ENCODE peak calls at places on chromosomes 5 and 9, in ten cellular contexts. One of them, this sample, is unnamed.

GRCh38 chr9:101366038-101366756 is 18.6 kb downstream of the BAAT start:
- DNase-seq in mucosa of descending colon: no peak
- DNase-seq in fibroblast of pulmonary artery: peak
- DNase-seq in pancreas: no peak
- DNase-seq in psoas muscle: no peak
- DNase-seq in brain microvascular endothelial cell: no peak
- DNase-seq in IMR-90: no peak
- DNase-seq in HCT116: no peak
- DNase-seq in astrocyte: peak
- DNase-seq in heart left ventricle: no peak
- DNase-seq in this sample: no peak

GRCh38 chr9:111833941-111834340 is 39.2 kb upstream of the SHOC1 start:
- DNase-seq in pancreas: no peak
- DNase-seq in psoas muscle: no peak
- DNase-seq in heart left ventricle: no peak
- DNase-seq in mucosa of descending colon: no peak
- DNase-seq in fibroblast of pulmonary artery: peak
- DNase-seq in IMR-90: peak
- DNase-seq in astrocyte: peak
- DNase-seq in brain microvascular endothelial cell: peak
- DNase-seq in HCT116: no peak
- DNase-seq in this sample: peak

GRCh38 chr9:69758001-69758730 is 1.6 kb downstream of the PTAR1 start:
- DNase-seq in pancreas: no peak
- DNase-seq in heart left ventricle: no peak
- DNase-seq in fibroblast of pulmonary artery: peak
- DNase-seq in psoas muscle: no peak
- DNase-seq in mucosa of descending colon: no peak
- DNase-seq in brain microvascular endothelial cell: no peak
- DNase-seq in HCT116: no peak
- DNase-seq in IMR-90: peak
- DNase-seq in astrocyte: peak
- DNase-seq in this sample: peak

GRCh38 chr5:114113604-114114003 is 248.3 kb upstream of the KCNN2 start:
- DNase-seq in IMR-90: no peak
- DNase-seq in fibroblast of pulmonary artery: no peak
- DNase-seq in HCT116: no peak
- DNase-seq in astrocyte: no peak
- DNase-seq in pancreas: no peak
- DNase-seq in psoas muscle: no peak
- DNase-seq in heart left ventricle: no peak
- DNase-seq in brain microvascular endothelial cell: no peak
- DNase-seq in mucosa of descending colon: no peak
- DNase-seq in this sample: no peak

GRCh38 chr9:7802666-7803065 is 3.1 kb upstream of the DMAC1 start:
- DNase-seq in brain microvascular endothelial cell: no peak
- DNase-seq in pancreas: no peak
- DNase-seq in heart left ventricle: no peak
- DNase-seq in HCT116: no peak
- DNase-seq in IMR-90: peak
- DNase-seq in psoas muscle: no peak
- DNase-seq in astrocyte: peak
- DNase-seq in mucosa of descending colon: no peak
- DNase-seq in fibroblast of pulmonary artery: peak
- DNase-seq in this sample: peak

GRCh38 chr9:92911496-92912475 is 33.9 kb upstream of the ZNF484 start:
- DNase-seq in HCT116: no peak
- DNase-seq in astrocyte: no peak
- DNase-seq in pancreas: no peak
- DNase-seq in fibroblast of pulmonary artery: no peak
- DNase-seq in IMR-90: peak
- DNase-seq in heart left ventricle: no peak
- DNase-seq in mucosa of descending colon: peak
- DNase-seq in brain microvascular endothelial cell: no peak
- DNase-seq in psoas muscle: no peak
- DNase-seq in this sample: peak

GRCh38 chr5:172395483-172395882 is 58.8 kb downstream of the SH3PXD2B start:
- DNase-seq in HCT116: no peak
- DNase-seq in IMR-90: peak
- DNase-seq in astrocyte: no peak
- DNase-seq in mucosa of descending colon: no peak
- DNase-seq in heart left ventricle: no peak
- DNase-seq in brain microvascular endothelial cell: peak
- DNase-seq in fibroblast of pulmonary artery: no peak
- DNase-seq in pancreas: no peak
- DNase-seq in psoas muscle: no peak
- DNase-seq in this sample: no peak

GRCh38 chr5:138241688-138242547 is 28.8 kb upstream of the CDC23 start:
- DNase-seq in heart left ventricle: peak
- DNase-seq in psoas muscle: peak
- DNase-seq in brain microvascular endothelial cell: no peak
- DNase-seq in IMR-90: no peak
- DNase-seq in pancreas: peak
- DNase-seq in mucosa of descending colon: peak
- DNase-seq in astrocyte: peak
- DNase-seq in HCT116: no peak
- DNase-seq in fibroblast of pulmonary artery: peak
- DNase-seq in this sample: no peak

GRCh38 chr9:127417130-127418036 is 6.8 kb upstream of the ZNF79 start:
- DNase-seq in IMR-90: peak
- DNase-seq in psoas muscle: no peak
- DNase-seq in mucosa of descending colon: no peak
- DNase-seq in brain microvascular endothelial cell: no peak
- DNase-seq in HCT116: no peak
- DNase-seq in heart left ventricle: no peak
- DNase-seq in pancreas: no peak
- DNase-seq in fibroblast of pulmonary artery: peak
- DNase-seq in astrocyte: no peak
- DNase-seq in this sample: peak

GRCh38 chr5:34674226-34674625 is 18.1 kb downstream of the RAI14 start:
- DNase-seq in HCT116: no peak
- DNase-seq in heart left ventricle: no peak
- DNase-seq in astrocyte: peak
- DNase-seq in psoas muscle: no peak
- DNase-seq in pancreas: no peak
- DNase-seq in brain microvascular endothelial cell: peak
- DNase-seq in fibroblast of pulmonary artery: peak
- DNase-seq in IMR-90: peak
- DNase-seq in mucosa of descending colon: no peak
- DNase-seq in this sample: peak

GRCh38 chr9:124010665-124011321 is 775 bp upstream of the LHX2 start:
- DNase-seq in fibroblast of pulmonary artery: peak
- DNase-seq in psoas muscle: no peak
- DNase-seq in brain microvascular endothelial cell: no peak
- DNase-seq in astrocyte: no peak
- DNase-seq in heart left ventricle: no peak
- DNase-seq in IMR-90: no peak
- DNase-seq in pancreas: no peak
- DNase-seq in mucosa of descending colon: no peak
- DNase-seq in HCT116: no peak
- DNase-seq in this sample: no peak

GRCh38 chr5:132688536-132689409 is 15.0 kb downstream of the IL4 start:
- DNase-seq in astrocyte: no peak
- DNase-seq in mucosa of descending colon: no peak
- DNase-seq in heart left ventricle: no peak
- DNase-seq in psoas muscle: no peak
- DNase-seq in brain microvascular endothelial cell: no peak
- DNase-seq in pancreas: no peak
- DNase-seq in HCT116: no peak
- DNase-seq in fibroblast of pulmonary artery: peak
- DNase-seq in IMR-90: peak
- DNase-seq in this sample: no peak

GRCh38 chr9:135036861-135037465 is 50.5 kb upstream of the OLFM1 start:
- DNase-seq in astrocyte: no peak
- DNase-seq in IMR-90: no peak
- DNase-seq in HCT116: no peak
- DNase-seq in pancreas: no peak
- DNase-seq in mucosa of descending colon: no peak
- DNase-seq in fibroblast of pulmonary artery: no peak
- DNase-seq in brain microvascular endothelial cell: no peak
- DNase-seq in heart left ventricle: peak
- DNase-seq in psoas muscle: no peak
- DNase-seq in this sample: no peak

GRCh38 chr5:120532835-120533234 is 68.7 kb downstream of the PRR16 start:
- DNase-seq in astrocyte: no peak
- DNase-seq in mucosa of descending colon: no peak
- DNase-seq in heart left ventricle: no peak
- DNase-seq in psoas muscle: no peak
- DNase-seq in fibroblast of pulmonary artery: no peak
- DNase-seq in HCT116: peak
- DNase-seq in brain microvascular endothelial cell: no peak
- DNase-seq in pancreas: no peak
- DNase-seq in IMR-90: no peak
- DNase-seq in this sample: no peak

GRCh38 chr5:120531215-120531614 is 67.1 kb downstream of the PRR16 start:
- DNase-seq in heart left ventricle: no peak
- DNase-seq in pancreas: no peak
- DNase-seq in psoas muscle: no peak
- DNase-seq in mucosa of descending colon: no peak
- DNase-seq in HCT116: no peak
- DNase-seq in astrocyte: no peak
- DNase-seq in fibroblast of pulmonary artery: no peak
- DNase-seq in IMR-90: no peak
- DNase-seq in brain microvascular endothelial cell: no peak
- DNase-seq in this sample: no peak

GRCh38 chr5:120528609-120529008 is 64.5 kb downstream of the PRR16 start:
- DNase-seq in heart left ventricle: no peak
- DNase-seq in pancreas: no peak
- DNase-seq in psoas muscle: no peak
- DNase-seq in astrocyte: no peak
- DNase-seq in brain microvascular endothelial cell: no peak
- DNase-seq in mucosa of descending colon: no peak
- DNase-seq in IMR-90: peak
- DNase-seq in HCT116: no peak
- DNase-seq in fibroblast of pulmonary artery: no peak
- DNase-seq in this sample: no peak

GRCh38 chr5:120529386-120529785 is 65.3 kb downstream of the PRR16 start:
- DNase-seq in fibroblast of pulmonary artery: no peak
- DNase-seq in IMR-90: no peak
- DNase-seq in mucosa of descending colon: no peak
- DNase-seq in pancreas: no peak
- DNase-seq in psoas muscle: no peak
- DNase-seq in HCT116: no peak
- DNase-seq in heart left ventricle: no peak
- DNase-seq in astrocyte: no peak
- DNase-seq in brain microvascular endothelial cell: no peak
- DNase-seq in this sample: no peak

DNA sequence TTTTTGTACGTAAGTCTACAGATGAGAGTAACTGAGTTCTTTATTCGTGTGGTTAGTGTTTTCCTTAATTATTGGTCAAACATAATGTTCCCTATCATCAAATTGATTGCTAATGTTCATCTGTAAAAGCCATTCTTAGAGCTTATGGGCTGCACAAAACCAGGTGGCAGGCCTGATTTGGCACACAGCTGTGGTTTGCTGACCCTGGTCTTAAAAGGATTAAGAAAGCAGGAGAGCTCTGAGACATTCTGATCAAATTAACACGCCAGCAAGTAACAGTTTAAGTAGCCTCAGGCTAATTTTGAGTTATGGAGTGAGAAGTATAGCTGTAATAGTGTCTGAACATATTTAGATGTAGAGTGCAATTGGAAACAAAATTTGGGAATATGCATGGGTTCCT is 63.2 kb downstream of the PRR16 start:
- DNase-seq in IMR-90: no peak
- DNase-seq in HCT116: no peak
- DNase-seq in astrocyte: no peak
- DNase-seq in heart left ventricle: no peak
- DNase-seq in fibroblast of pulmonary artery: no peak
- DNase-seq in psoas muscle: no peak
- DNase-seq in pancreas: no peak
- DNase-seq in mucosa of descending colon: no peak
- DNase-seq in brain microvascular endothelial cell: no peak
- DNase-seq in this sample: no peak
- H3K4me3 ChIP-seq in IMR-90: no peak
- H3K4me3 ChIP-seq in HCT116: no peak
- H3K4me3 ChIP-seq in astrocyte: no peak
- H3K4me3 ChIP-seq in heart left ventricle: no peak
- H3K4me3 ChIP-seq in fibroblast of pulmonary artery: no peak
- H3K4me3 ChIP-seq in psoas muscle: no peak
- H3K4me3 ChIP-seq in pancreas: no peak
- H3K4me3 ChIP-seq in mucosa of descending colon: no peak
- H3K4me3 ChIP-seq in brain microvascular endothelial cell: no peak
- H3K4me3 ChIP-seq in this sample: no peak

GRCh38 chr5:111976705-111977104 is 219.7 kb upstream of the NREP start:
- DNase-seq in HCT116: no peak
- DNase-seq in pancreas: no peak
- DNase-seq in fibroblast of pulmonary artery: no peak
- DNase-seq in mucosa of descending colon: no peak
- DNase-seq in psoas muscle: no peak
- DNase-seq in astrocyte: peak
- DNase-seq in IMR-90: peak
- DNase-seq in brain microvascular endothelial cell: no peak
- DNase-seq in heart left ventricle: no peak
- DNase-seq in this sample: no peak
- H3K4me3 ChIP-seq in HCT116: no peak
- H3K4me3 ChIP-seq in pancreas: no peak
- H3K4me3 ChIP-seq in fibroblast of pulmonary artery: no peak
- H3K4me3 ChIP-seq in mucosa of descending colon: no peak
- H3K4me3 ChIP-seq in psoas muscle: no peak
- H3K4me3 ChIP-seq in astrocyte: no peak
- H3K4me3 ChIP-seq in IMR-90: no peak
- H3K4me3 ChIP-seq in brain microvascular endothelial cell: no peak
- H3K4me3 ChIP-seq in heart left ventricle: no peak
- H3K4me3 ChIP-seq in this sample: no peak

GRCh38 chr9:22208846-22209585 is 199.9 kb upstream of the CDKN2B start:
- DNase-seq in astrocyte: peak
- DNase-seq in fibroblast of pulmonary artery: no peak
- DNase-seq in brain microvascular endothelial cell: no peak
- DNase-seq in IMR-90: no peak
- DNase-seq in HCT116: no peak
- DNase-seq in psoas muscle: no peak
- DNase-seq in pancreas: no peak
- DNase-seq in heart left ventricle: no peak
- DNase-seq in mucosa of descending colon: no peak
- DNase-seq in this sample: peak
- H3K4me3 ChIP-seq in astrocyte: no peak
- H3K4me3 ChIP-seq in fibroblast of pulmonary artery: no peak
- H3K4me3 ChIP-seq in brain microvascular endothelial cell: no peak
- H3K4me3 ChIP-seq in IMR-90: no peak
- H3K4me3 ChIP-seq in HCT116: no peak
- H3K4me3 ChIP-seq in psoas muscle: no peak
- H3K4me3 ChIP-seq in pancreas: no peak
- H3K4me3 ChIP-seq in heart left ventricle: no peak
- H3K4me3 ChIP-seq in mucosa of descending colon: no peak
- H3K4me3 ChIP-seq in this sample: no peak

DNA sequence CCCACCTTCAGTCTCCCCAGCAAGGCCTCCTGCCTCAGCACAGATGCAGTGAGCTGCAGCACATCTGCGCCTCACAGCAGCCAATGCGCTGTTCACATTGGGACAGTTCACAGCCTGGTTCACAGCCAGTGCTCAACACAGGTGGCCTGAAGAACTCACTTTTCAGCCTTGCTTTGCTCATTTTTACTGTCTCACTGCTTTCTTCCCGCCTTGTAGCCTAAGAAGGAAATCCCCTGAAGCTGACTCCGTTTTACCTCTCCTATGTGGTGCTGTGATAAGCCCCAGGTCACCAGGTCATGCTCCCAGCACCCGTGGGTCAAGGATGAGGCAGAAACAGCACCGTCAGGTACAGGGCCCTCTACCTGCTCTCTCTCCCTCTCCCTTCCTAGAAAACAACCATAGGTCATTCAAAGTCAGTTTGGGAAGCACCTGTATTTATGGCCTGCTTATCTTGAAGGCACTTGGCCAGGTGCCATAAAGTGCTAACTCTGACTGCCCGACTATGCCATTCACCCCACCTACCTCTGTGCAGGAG is 1.1 kb downstream of the GCNT4 start:
- DNase-seq in heart left ventricle: no peak
- DNase-seq in brain microvascular endothelial cell: no peak
- DNase-seq in mucosa of descending colon: peak
- DNase-seq in HCT116: no peak
- DNase-seq in fibroblast of pulmonary artery: no peak
- DNase-seq in pancreas: peak
- DNase-seq in IMR-90: no peak
- DNase-seq in psoas muscle: no peak
- DNase-seq in astrocyte: no peak
- DNase-seq in this sample: no peak
- H3K4me3 ChIP-seq in heart left ventricle: no peak
- H3K4me3 ChIP-seq in brain microvascular endothelial cell: no peak
- H3K4me3 ChIP-seq in mucosa of descending colon: no peak
- H3K4me3 ChIP-seq in HCT116: no peak
- H3K4me3 ChIP-seq in fibroblast of pulmonary artery: no peak
- H3K4me3 ChIP-seq in pancreas: peak
- H3K4me3 ChIP-seq in IMR-90: peak
- H3K4me3 ChIP-seq in psoas muscle: peak
- H3K4me3 ChIP-seq in astrocyte: no peak
- H3K4me3 ChIP-seq in this sample: no peak